ENCODE peak calls at places on chromosomes 6 and 20, in five cellular contexts. One of them, this sample, is unnamed.
A peak's percentile ranks its signal among the peaks of the same experiment; 100 is the strongest.

GRCh38 chr6:8736046-8736877 is 300.9 kb upstream of the SLC35B3 start:
- DNase-seq in GM12892: no peak
- DNase-seq in body of pancreas: no peak
- DNase-seq in substantia nigra: no peak
- DNase-seq in LoVo: no peak
- DNase-seq in this sample: no peak

GRCh38 chr20:2693286-2693995 is 861 bp downstream of the EBF4 start:
- DNase-seq in GM12892: no peak
- DNase-seq in LoVo: no peak
- DNase-seq in body of pancreas: peak; percentile 28
- DNase-seq in substantia nigra: peak; percentile 58
- DNase-seq in this sample: no peak

GRCh38 chr6:101302593-101302992 is 90.9 kb upstream of the GRIK2 start:
- DNase-seq in GM12892: no peak
- DNase-seq in body of pancreas: no peak
- DNase-seq in LoVo: no peak
- DNase-seq in substantia nigra: no peak
- DNase-seq in this sample: no peak

GRCh38 chr6:159100789-159101182 is 56.0 kb upstream of the TAGAP start:
- DNase-seq in substantia nigra: no peak
- DNase-seq in GM12892: no peak
- DNase-seq in LoVo: no peak
- DNase-seq in body of pancreas: no peak
- DNase-seq in this sample: no peak

GRCh38 chr6:117265425-117266266 is at the start of gene VGLL2:
- DNase-seq in GM12892: no peak
- DNase-seq in LoVo: no peak
- DNase-seq in body of pancreas: peak; percentile 38
- DNase-seq in substantia nigra: no peak
- DNase-seq in this sample: no peak

GRCh38 chr6:109023348-109023925 is 71.2 kb downstream of the SESN1 start:
- DNase-seq in GM12892: no peak
- DNase-seq in body of pancreas: no peak
- DNase-seq in substantia nigra: no peak
- DNase-seq in LoVo: no peak
- DNase-seq in this sample: no peak

GRCh38 chr6:99614430-99615161 is 8.0 kb downstream of the PRDM13 start:
- DNase-seq in LoVo: no peak
- DNase-seq in GM12892: no peak
- DNase-seq in substantia nigra: no peak
- DNase-seq in body of pancreas: no peak
- DNase-seq in this sample: no peak

GRCh38 chr6:37624606-37625574 is 72.8 kb downstream of the MDGA1 start:
- DNase-seq in body of pancreas: peak; percentile 59
- DNase-seq in LoVo: peak; percentile 53
- DNase-seq in substantia nigra: peak; percentile 12
- DNase-seq in GM12892: no peak
- DNase-seq in this sample: peak; percentile 77

GRCh38 chr6:136684483-136684882 is 107.8 kb downstream of the MAP3K5 start:
- DNase-seq in substantia nigra: no peak
- DNase-seq in GM12892: no peak
- DNase-seq in body of pancreas: no peak
- DNase-seq in LoVo: no peak
- DNase-seq in this sample: no peak

GRCh38 chr20:38723069-38723981 is 961 bp upstream of the SLC32A1 start:
- DNase-seq in substantia nigra: no peak
- DNase-seq in GM12892: peak; percentile 23
- DNase-seq in body of pancreas: no peak
- DNase-seq in LoVo: no peak
- DNase-seq in this sample: no peak

This sample was measured in HT-29.